ENCODE peak calls at places on chromosome 7, in seven cellular contexts. C is NCI-H2171 treated with DMSO at 0.1 percent for 48 hours, M is astrocyte of the spinal cord, F is naive B cell, Y is RPMI7951, K is iPS DF 19.7, H is type B pancreatic cell. N is an unnamed sample.

GRCh38 chr7:70640266-70640833 is 491.6 kb upstream of the GALNT17 start:
- DNase-seq in C (no peak), M (peak; percentile 78), F (no peak), Y (no peak), K (no peak), H (no peak), N (no peak)

GRCh38 chr7:131745645-131746248 is 189.3 kb upstream of the PODXL start:
- DNase-seq in C (no peak), M (peak; percentile 53), F (no peak), Y (peak; percentile 54), K (no peak), H (peak; percentile 76), N (peak; percentile 86)

GRCh38 chr7:1533569-1534329 is 3.2 kb downstream of the MAFK start:
- DNase-seq in C (no peak), M (peak; percentile 84), F (no peak), Y (peak; percentile 95), K (no peak), H (no peak), N (no peak)

GRCh38 chr7:135862586-135863361 is 114.2 kb upstream of the FAM180A start:
- DNase-seq in C (no peak), M (no peak), F (no peak), Y (peak; percentile 23), K (no peak), H (no peak), N (no peak)

GRCh38 chr7:99357701-99358490 is 16.6 kb upstream of the ARPC1B start:
- DNase-seq in C (no peak), M (no peak), F (no peak), Y (peak; percentile 72), K (no peak), H (no peak), N (no peak)

GRCh38 chr7:36017111-36017510 is 135.9 kb upstream of the EEPD1 start:
- DNase-seq in C (no peak), M (no peak), F (no peak), Y (no peak), K (no peak), H (no peak), N (no peak)

GRCh38 chr7:41445951-41446350 is 256.9 kb downstream of the INHBA start:
- DNase-seq in C (no peak), M (no peak), F (no peak), Y (no peak), K (no peak), H (no peak), N (no peak)

GRCh38 chr7:88429382-88429781 is 122.7 kb upstream of the STEAP4 start:
- DNase-seq in C (no peak), M (no peak), F (no peak), Y (no peak), K (no peak), H (no peak), N (no peak)

GRCh38 chr7:139043823-139044812 is 8.3 kb upstream of the ZC3HAV1L start:
- DNase-seq in C (no peak), M (no peak), F (no peak), Y (no peak), K (no peak), H (no peak), N (no peak)

N was measured in H1.